ENCODE peak calls at places on chromosomes 11 and 22, in nine cellular contexts. J is H54; Y is stimulated activated CD8-positive, alpha-beta memory T cell treated with anti-CD3 and anti-CD28 coated beads, Interleukin-7, amount 100 ng/mL, for 1 hour; R is stimulated activated CD4-positive, alpha-beta T cell treated with anti-CD3 and anti-CD28 coated beads, TNF-alpha, amount 100 ng/mL, for 4 hours; N is right lobe of liver; L is activated naive CD8-positive, alpha-beta T cell treated with anti-CD3 and anti-CD28 coated beads, Interleukin-2, amount 10 ng/mL, durations not matched to agents 7 days and 5 days; A is RPMI7951; I is HuH-7; F is RWPE2. Z is an unnamed sample.

GRCh38 chr11:102422817-102423725 is 29.5 kb downstream of the TMEM123 start:
- DNase-seq in A (no peak), L (no peak), F (no peak), J (no peak), I (no peak), R (no peak), Y (no peak), N (no peak), Z (no peak)

GRCh38 chr11:73312806-73313403 is 4.8 kb downstream of the ARHGEF17 start:
- DNase-seq in A (peak; percentile 59), R (no peak), F (no peak), N (no peak), Y (no peak), I (no peak), J (no peak), L (no peak), Z (no peak)

GRCh38 chr22:48748113-48748859 is 1079.4 kb downstream of the BRD1 start:
- DNase-seq in I (no peak), Y (no peak), F (no peak), R (no peak), N (no peak), J (no peak), L (no peak), A (no peak), Z (no peak)

GRCh38 chr11:72030428-72031045 is 31.8 kb downstream of the IL18BP start:
- DNase-seq in I (no peak), R (no peak), F (no peak), J (no peak), N (no peak), A (no peak), L (no peak), Y (no peak), Z (no peak)

GRCh38 chr11:96235725-96236124 is 107.3 kb downstream of the MAML2 start:
- DNase-seq in F (no peak), N (no peak), A (no peak), J (no peak), R (no peak), I (no peak), Y (no peak), L (no peak), Z (no peak)

GRCh38 chr11:131674051-131674755 is 303.8 kb downstream of the NTM start:
- DNase-seq in R (no peak), J (peak; percentile 52), Y (no peak), A (peak; percentile 55), L (peak; percentile 66), N (peak; percentile 61), I (peak; percentile 71), F (no peak), Z (no peak)

GRCh38 chr11:89381094-89381493 is 110.1 kb downstream of the NOX4 start:
- DNase-seq in L (no peak), A (peak; percentile 92), J (peak; percentile 1), R (no peak), N (no peak), F (peak; percentile 77), I (no peak), Y (no peak), Z (no peak)

GRCh38 chr11:35303596-35304392 is 115.6 kb downstream of the SLC1A2 start:
- DNase-seq in N (peak; percentile 62), Y (no peak), L (no peak), R (no peak), A (peak; percentile 37), F (no peak), I (peak; percentile 43), J (no peak), Z (no peak)

GRCh38 chr11:64447717-64448598 is 89.0 kb downstream of the RPS6KA4 start:
- DNase-seq in F (no peak), L (peak; percentile 33), A (peak; percentile 16), R (no peak), N (peak; percentile 60), J (no peak), I (no peak), Y (no peak), Z (no peak)

GRCh38 chr22:20479612-20480196 is 15.9 kb downstream of the KLHL22 start:
- DNase-seq in Y (no peak), N (no peak), F (no peak), J (no peak), R (no peak), I (no peak), A (no peak), L (no peak), Z (no peak)

GRCh38 chr22:17786435-17787158 is 12.3 kb upstream of the BID start:
- DNase-seq in I (no peak), A (peak; percentile 84), L (no peak), F (no peak), Y (no peak), J (no peak), R (no peak), N (peak; percentile 67), Z (no peak)

GRCh38 chr11:13278620-13279486 is 1.3 kb downstream of the BMAL1 start:
- DNase-seq in L (no peak), F (no peak), Y (no peak), N (peak; percentile 49), A (no peak), I (no peak), J (no peak), R (no peak), Z (no peak)

GRCh38 chr22:39518996-39519680 is 1.2 kb upstream of the ATF4 start:
- DNase-seq in F (no peak), L (no peak), Y (no peak), R (no peak), N (no peak), I (no peak), A (peak; percentile 40), J (no peak), Z (no peak)

GRCh38 chr22:21967693-21968271 is 14.8 kb downstream of the TOP3B start:
- DNase-seq in F (no peak), R (no peak), I (no peak), J (no peak), Y (no peak), L (no peak), N (no peak), A (no peak), Z (no peak)

GRCh38 chr22:42979606-42980005 is 35.3 kb downstream of the PACSIN2 start:
- DNase-seq in R (no peak), L (no peak), Y (no peak), J (no peak), F (no peak), I (no peak), A (no peak), N (no peak), Z (no peak)

GRCh38 chr11:12052676-12053605 is 44.5 kb upstream of the DKK3 start:
- DNase-seq in I (no peak), F (no peak), N (no peak), A (no peak), L (no peak), R (no peak), J (no peak), Y (no peak), Z (no peak)

GRCh38 chr11:65448418-65449196 is 26.0 kb downstream of the NEAT1 start:
- DNase-seq in A (no peak), N (peak; percentile 31), J (no peak), R (no peak), I (no peak), Y (no peak), L (peak; percentile 24), F (no peak), Z (no peak)

GRCh38 chr22:23118647-23119491 is 22.9 kb downstream of the RSPH14 start:
- DNase-seq in J (no peak), L (no peak), Y (no peak), I (no peak), A (no peak), N (no peak), R (no peak), F (no peak), Z (no peak)

GRCh38 chr11:13685461-13686108 is 17.1 kb downstream of the FAR1 start:
- DNase-seq in L (no peak), J (no peak), I (no peak), A (no peak), R (no peak), N (no peak), Y (no peak), F (no peak), Z (no peak)

GRCh38 chr11:33761471-33761870 is 12.8 kb downstream of the FBXO3 start:
- DNase-seq in A (no peak), N (no peak), R (no peak), F (no peak), L (no peak), I (no peak), J (no peak), Y (no peak), Z (no peak)

GRCh38 chr22:21567456-21568206 is at the start of gene UBE2L3:
- DNase-seq in F (peak; percentile 89), Y (peak; percentile 55), L (peak; percentile 92), A (peak; percentile 77), I (peak; percentile 87), N (peak; percentile 89), J (peak; percentile 61), R (peak; percentile 68), Z (peak; percentile 74)

GRCh38 chr11:763073-763463 is 14.2 kb downstream of the GATD1 start:
- DNase-seq in F (no peak), R (no peak), J (no peak), L (no peak), A (no peak), Y (no peak), N (no peak), I (no peak), Z (no peak)

Z was measured in NCI-H1048.